ENCODE peak calls at places on chromosomes 12 and 14, in five cellular contexts. One of them, this sample, is unnamed.

GRCh38 chr14:89504602-89505320 is 87.7 kb upstream of the FOXN3 start:
- DNase-seq in WTC11: no peak
- DNase-seq in neural crest cell: no peak
- DNase-seq in mucosa of descending colon: no peak
- DNase-seq in fibroblast of pulmonary artery: peak
- DNase-seq in this sample: peak

GRCh38 chr12:124617615-124618014 is 50.2 kb upstream of the NCOR2 start:
- DNase-seq in WTC11: no peak
- DNase-seq in neural crest cell: no peak
- DNase-seq in mucosa of descending colon: peak
- DNase-seq in fibroblast of pulmonary artery: no peak
- DNase-seq in this sample: no peak

GRCh38 chr12:99911967-99912366 is 72.8 kb downstream of the ANKS1B start:
- DNase-seq in WTC11: no peak
- DNase-seq in neural crest cell: no peak
- DNase-seq in mucosa of descending colon: no peak
- DNase-seq in fibroblast of pulmonary artery: no peak
- DNase-seq in this sample: no peak

GRCh38 chr14:93430319-93430801 is 379 bp upstream of the UNC79 start:
- DNase-seq in WTC11: peak
- DNase-seq in neural crest cell: peak
- DNase-seq in mucosa of descending colon: no peak
- DNase-seq in fibroblast of pulmonary artery: peak
- DNase-seq in this sample: no peak

GRCh38 chr12:122860854-122861585 is 25.8 kb downstream of the HIP1R start:
- DNase-seq in WTC11: peak
- DNase-seq in neural crest cell: no peak
- DNase-seq in mucosa of descending colon: peak
- DNase-seq in fibroblast of pulmonary artery: no peak
- DNase-seq in this sample: no peak

GRCh38 chr12:55925870-55926737 is 1.6 kb downstream of the PYM1 start:
- DNase-seq in WTC11: no peak
- DNase-seq in neural crest cell: no peak
- DNase-seq in mucosa of descending colon: no peak
- DNase-seq in fibroblast of pulmonary artery: no peak
- DNase-seq in this sample: no peak

GRCh38 chr14:50038398-50039119 is 77.8 kb downstream of the VCPKMT start:
- DNase-seq in WTC11: no peak
- DNase-seq in neural crest cell: no peak
- DNase-seq in mucosa of descending colon: no peak
- DNase-seq in fibroblast of pulmonary artery: peak
- DNase-seq in this sample: no peak

GRCh38 chr12:124744659-124745467 is 118.8 kb downstream of the SCARB1 start:
- DNase-seq in WTC11: peak
- DNase-seq in neural crest cell: no peak
- DNase-seq in mucosa of descending colon: no peak
- DNase-seq in fibroblast of pulmonary artery: no peak
- DNase-seq in this sample: no peak

GRCh38 chr14:103633391-103633790 is 4.4 kb downstream of the KLC1 start:
- DNase-seq in WTC11: no peak
- DNase-seq in neural crest cell: no peak
- DNase-seq in mucosa of descending colon: no peak
- DNase-seq in fibroblast of pulmonary artery: no peak
- DNase-seq in this sample: no peak

GRCh38 chr12:87678453-87678852 is 350.7 kb downstream of the C12orf50 start:
- DNase-seq in WTC11: no peak
- DNase-seq in neural crest cell: no peak
- DNase-seq in mucosa of descending colon: no peak
- DNase-seq in fibroblast of pulmonary artery: peak
- DNase-seq in this sample: no peak

GRCh38 chr12:92539966-92540791 is 162.6 kb upstream of the PLEKHG7 start:
- DNase-seq in WTC11: peak
- DNase-seq in neural crest cell: peak
- DNase-seq in mucosa of descending colon: peak
- DNase-seq in fibroblast of pulmonary artery: no peak
- DNase-seq in this sample: peak
- TF ChIP-seq CTCF in WTC11: no peak
- TF ChIP-seq CTCF in neural crest cell: no peak
- TF ChIP-seq CTCF in mucosa of descending colon: no peak
- TF ChIP-seq CTCF in fibroblast of pulmonary artery: no peak
- TF ChIP-seq CTCF in this sample: no peak

DNA sequence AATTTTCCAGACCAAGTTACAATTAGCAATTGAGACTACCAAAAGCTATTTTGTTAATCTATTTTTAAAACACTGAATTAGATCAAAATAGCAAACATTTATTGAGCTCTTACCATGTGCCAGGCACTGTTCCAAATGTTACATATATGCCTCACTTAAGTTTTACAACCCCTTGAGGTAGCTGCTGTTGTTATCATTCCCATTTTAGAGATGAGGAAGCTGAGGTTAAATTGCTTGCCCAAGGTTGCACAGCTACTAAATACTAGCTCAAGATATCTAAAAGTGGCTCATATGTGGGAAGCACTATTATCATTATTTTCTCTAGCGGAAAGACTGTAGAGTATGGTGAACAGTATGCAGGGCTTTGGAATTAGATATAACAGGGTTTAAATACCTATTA is 19.5 kb upstream of the NAP1L1 start:
- DNase-seq in WTC11: no peak
- DNase-seq in neural crest cell: no peak
- DNase-seq in mucosa of descending colon: no peak
- DNase-seq in fibroblast of pulmonary artery: no peak
- DNase-seq in this sample: no peak
- TF ChIP-seq CTCF in WTC11: no peak
- TF ChIP-seq CTCF in neural crest cell: no peak
- TF ChIP-seq CTCF in mucosa of descending colon: no peak
- TF ChIP-seq CTCF in fibroblast of pulmonary artery: no peak
- TF ChIP-seq CTCF in this sample: no peak

GRCh38 chr12:98838282-98838681 is 193.2 kb downstream of the APAF1 start:
- DNase-seq in WTC11: peak
- DNase-seq in neural crest cell: no peak
- DNase-seq in mucosa of descending colon: no peak
- DNase-seq in fibroblast of pulmonary artery: peak
- DNase-seq in this sample: no peak
- TF ChIP-seq CTCF in WTC11: peak
- TF ChIP-seq CTCF in neural crest cell: peak
- TF ChIP-seq CTCF in mucosa of descending colon: no peak
- TF ChIP-seq CTCF in fibroblast of pulmonary artery: peak
- TF ChIP-seq CTCF in this sample: no peak

GRCh38 chr14:90814806-90815566 is 1.2 kb downstream of the TTC7B start:
- DNase-seq in WTC11: no peak
- DNase-seq in neural crest cell: no peak
- DNase-seq in mucosa of descending colon: no peak
- DNase-seq in fibroblast of pulmonary artery: no peak
- DNase-seq in this sample: no peak

GRCh38 chr14:90818715-90819114 is 2.5 kb upstream of the TTC7B start:
- DNase-seq in WTC11: no peak
- DNase-seq in neural crest cell: no peak
- DNase-seq in mucosa of descending colon: no peak
- DNase-seq in fibroblast of pulmonary artery: no peak
- DNase-seq in this sample: no peak

GRCh38 chr14:90816686-90817436 is 631 bp upstream of the TTC7B start:
- DNase-seq in WTC11: no peak
- DNase-seq in neural crest cell: no peak
- DNase-seq in mucosa of descending colon: peak
- DNase-seq in fibroblast of pulmonary artery: no peak
- DNase-seq in this sample: no peak

GRCh38 chr14:90815567-90815816 is 738 bp downstream of the TTC7B start:
- DNase-seq in WTC11: no peak
- DNase-seq in neural crest cell: no peak
- DNase-seq in mucosa of descending colon: no peak
- DNase-seq in fibroblast of pulmonary artery: no peak
- DNase-seq in this sample: no peak

DNA sequence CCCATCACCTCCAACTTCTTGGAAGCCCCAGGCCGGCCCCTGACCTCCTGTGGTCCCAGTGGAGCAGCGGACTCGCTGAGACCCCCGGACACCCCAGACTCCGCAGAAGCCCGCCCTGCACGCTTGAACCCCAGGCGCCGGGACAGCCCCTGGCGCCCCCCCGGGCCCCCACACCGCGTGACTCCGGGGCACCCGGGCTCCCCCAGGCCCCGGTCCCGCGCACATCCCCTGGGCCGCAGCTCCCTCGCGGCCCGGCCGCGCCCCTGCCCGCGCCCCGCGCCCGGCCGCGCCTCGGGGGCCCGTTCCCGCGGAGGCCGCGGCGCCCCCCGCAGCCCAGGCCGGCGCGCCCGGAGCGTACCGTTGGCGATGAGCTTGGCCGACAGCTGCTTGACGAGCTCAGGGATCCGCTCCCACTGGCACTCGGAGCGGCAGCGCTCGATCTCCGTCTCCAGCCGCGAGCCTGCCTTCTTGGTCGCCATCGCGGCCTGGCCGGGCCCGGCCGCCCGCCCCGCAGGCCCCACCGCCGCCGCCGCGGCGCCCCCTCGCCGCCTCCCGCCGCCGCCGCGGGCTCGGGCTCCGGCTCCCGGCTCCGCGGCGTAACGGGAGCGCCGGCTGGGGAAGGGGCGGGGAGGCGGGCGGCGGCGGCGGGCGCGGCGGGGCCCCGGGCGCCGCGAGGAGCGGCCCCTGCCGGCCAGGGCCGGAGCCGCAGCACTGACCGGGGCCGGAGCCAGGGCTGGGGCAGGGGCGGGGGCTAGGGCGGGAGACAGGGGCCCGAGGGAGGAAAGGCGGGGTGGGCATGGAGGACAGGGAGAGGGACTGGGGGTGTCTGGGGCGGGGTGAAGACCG is at the start of gene TTC7B:
- DNase-seq in WTC11: peak
- DNase-seq in neural crest cell: peak
- DNase-seq in mucosa of descending colon: peak
- DNase-seq in fibroblast of pulmonary artery: peak
- DNase-seq in this sample: no peak
- TF ChIP-seq CTCF in WTC11: no peak
- TF ChIP-seq CTCF in neural crest cell: peak
- TF ChIP-seq CTCF in mucosa of descending colon: peak
- TF ChIP-seq CTCF in fibroblast of pulmonary artery: no peak
- TF ChIP-seq CTCF in this sample: no peak

GRCh38 chr12:54027442-54027786 is 826 bp upstream of the HOXC6 start:
- DNase-seq in WTC11: no peak
- DNase-seq in neural crest cell: no peak
- DNase-seq in mucosa of descending colon: no peak
- DNase-seq in fibroblast of pulmonary artery: no peak
- DNase-seq in this sample: no peak

GRCh38 chr12:54026640-54027441 is 1.4 kb upstream of the HOXC6 start:
- DNase-seq in WTC11: no peak
- DNase-seq in neural crest cell: no peak
- DNase-seq in mucosa of descending colon: no peak
- DNase-seq in fibroblast of pulmonary artery: no peak
- DNase-seq in this sample: no peak

GRCh38 chr12:54030442-54030801 is 2.2 kb downstream of the HOXC6 start:
- DNase-seq in WTC11: no peak
- DNase-seq in neural crest cell: no peak
- DNase-seq in mucosa of descending colon: no peak
- DNase-seq in fibroblast of pulmonary artery: no peak
- DNase-seq in this sample: no peak

GRCh38 chr12:54029529-54030441 is 1.5 kb downstream of the HOXC6 start:
- DNase-seq in WTC11: no peak
- DNase-seq in neural crest cell: no peak
- DNase-seq in mucosa of descending colon: no peak
- DNase-seq in fibroblast of pulmonary artery: no peak
- DNase-seq in this sample: no peak

GRCh38 chr12:54028324-54029201 is at the start of gene HOXC6:
- DNase-seq in WTC11: no peak
- DNase-seq in neural crest cell: no peak
- DNase-seq in mucosa of descending colon: no peak
- DNase-seq in fibroblast of pulmonary artery: no peak
- DNase-seq in this sample: no peak
- TF ChIP-seq CTCF in WTC11: no peak
- TF ChIP-seq CTCF in neural crest cell: no peak
- TF ChIP-seq CTCF in mucosa of descending colon: no peak
- TF ChIP-seq CTCF in fibroblast of pulmonary artery: no peak
- TF ChIP-seq CTCF in this sample: no peak

DNA sequence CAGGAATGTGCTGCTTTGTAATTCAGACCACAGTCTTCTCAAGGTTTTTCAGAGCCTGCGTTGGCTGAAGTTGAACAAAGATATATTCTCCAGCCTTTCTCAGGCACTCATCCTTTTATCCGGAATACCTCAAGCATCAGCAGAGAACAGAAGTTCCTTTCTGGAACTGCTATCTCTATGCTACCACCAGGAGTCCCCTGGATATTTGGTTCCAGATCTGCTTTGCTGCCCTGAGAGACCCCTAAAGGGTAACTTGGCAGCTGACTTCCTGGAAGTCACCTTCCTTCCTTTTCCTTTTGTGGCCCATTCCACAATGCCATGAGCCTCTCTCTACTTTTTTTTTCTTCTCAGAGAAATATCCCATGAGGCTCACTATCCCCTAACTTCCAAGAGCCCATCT is 188.2 kb downstream of the PLCZ1 start:
- DNase-seq in WTC11: no peak
- DNase-seq in neural crest cell: no peak
- DNase-seq in mucosa of descending colon: no peak
- DNase-seq in fibroblast of pulmonary artery: no peak
- DNase-seq in this sample: no peak
- TF ChIP-seq CTCF in WTC11: no peak
- TF ChIP-seq CTCF in neural crest cell: peak
- TF ChIP-seq CTCF in mucosa of descending colon: no peak
- TF ChIP-seq CTCF in fibroblast of pulmonary artery: no peak
- TF ChIP-seq CTCF in this sample: no peak